ENCODE peak calls at places on chromosome 2, in ten cellular contexts. D, A, X, Q, L, W, B, O, U and F are unnamed samples.

GRCh38 chr2:48369971-48370370 is 160.0 kb upstream of the STON1 start:
- DNase-seq in O (no peak), A (no peak), Q (no peak), U (no peak), D (no peak), X (no peak), W (no peak), L (no peak), B (no peak), F (no peak)

GRCh38 chr2:200703132-200703925 is 108.4 kb upstream of the BZW1 start:
- DNase-seq in W (peak), B (no peak), D (peak), Q (peak), U (peak), L (no peak), O (no peak), X (peak), A (peak), F (no peak)

GRCh38 chr2:150528861-150529801 is 41.7 kb upstream of the RND3 start:
- DNase-seq in U (peak), A (peak), B (no peak), Q (no peak), D (peak), L (no peak), X (no peak), O (no peak), W (no peak), F (no peak)

GRCh38 chr2:131156452-131157149 is 51.5 kb downstream of the PLEKHB2 start:
- DNase-seq in X (no peak), L (no peak), B (no peak), U (no peak), W (no peak), Q (peak), O (no peak), D (peak), A (no peak), F (no peak)

GRCh38 chr2:12787891-12788783 is 71.4 kb downstream of the TRIB2 start:
- DNase-seq in U (peak), A (no peak), O (no peak), B (no peak), L (peak), X (no peak), W (no peak), D (no peak), Q (peak), F (peak)

GRCh38 chr2:7567646-7568045 is 650.4 kb downstream of the RNF144A start:
- DNase-seq in B (peak), U (no peak), D (peak), Q (no peak), L (no peak), W (no peak), O (no peak), X (no peak), A (no peak), F (no peak)

GRCh38 chr2:10909996-10910341 is 1.8 kb upstream of the KCNF1 start:
- DNase-seq in Q (no peak), U (no peak), L (no peak), B (no peak), A (no peak), O (no peak), D (no peak), X (no peak), W (no peak), F (no peak)

GRCh38 chr2:85286913-85287312 is 40.9 kb downstream of the TGOLN2 start:
- DNase-seq in X (no peak), A (no peak), U (no peak), Q (no peak), L (no peak), W (no peak), O (no peak), D (no peak), B (no peak), F (no peak)

GRCh38 chr2:69493268-69493667 is 56.0 kb upstream of the NFU1 start:
- DNase-seq in W (peak), B (no peak), D (no peak), U (no peak), X (peak), L (peak), A (no peak), Q (no peak), O (no peak), F (no peak)

GRCh38 chr2:70007151-70007550 is 45.7 kb upstream of the ASPRV1 start:
- DNase-seq in O (no peak), X (no peak), B (no peak), D (no peak), L (no peak), Q (no peak), W (no peak), A (no peak), U (no peak), F (no peak)

GRCh38 chr2:55883829-55884228 is 39.8 kb downstream of the EFEMP1 start:
- DNase-seq in B (no peak), O (no peak), D (no peak), L (no peak), Q (no peak), A (no peak), W (no peak), X (no peak), U (no peak), F (no peak)

GRCh38 chr2:229206548-229206947 is 64.5 kb downstream of the PID1 start:
- DNase-seq in Q (no peak), D (no peak), X (no peak), O (no peak), L (no peak), A (no peak), B (no peak), U (no peak), W (no peak), F (no peak)

GRCh38 chr2:63903003-63903402 is 61.3 kb downstream of the UGP2 start:
- DNase-seq in D (peak), L (no peak), Q (peak), A (peak), B (no peak), W (no peak), O (no peak), U (no peak), X (no peak), F (no peak)

GRCh38 chr2:170493698-170494097 is 221.4 kb upstream of the SP5 start:
- DNase-seq in L (no peak), Q (no peak), D (no peak), B (no peak), W (no peak), O (no peak), A (peak), U (peak), X (no peak), F (no peak)

GRCh38 chr2:27888790-27889189 is 1.4 kb downstream of the RBKS start:
- DNase-seq in Q (no peak), L (no peak), D (no peak), B (no peak), O (no peak), U (peak), X (no peak), W (no peak), A (no peak), F (no peak)

GRCh38 chr2:127208313-127208712 is 11.8 kb downstream of the CYP27C1 start:
- DNase-seq in A (peak), W (no peak), D (no peak), U (no peak), Q (no peak), X (no peak), B (no peak), O (no peak), L (no peak), F (no peak)

GRCh38 chr2:150485871-150486538 is 1.5 kb downstream of the RND3 start:
- DNase-seq in O (peak), B (peak), U (peak), A (peak), D (peak), L (peak), W (peak), X (peak), Q (peak), F (peak)

GRCh38 chr2:11863513-11864328 is 117.3 kb downstream of the LPIN1 start:
- DNase-seq in W (peak), O (peak), A (peak), Q (peak), B (peak), U (peak), X (peak), D (peak), L (peak), F (peak)

GRCh38 chr2:71944183-71944550 is 203.5 kb downstream of the CYP26B1 start:
- DNase-seq in B (no peak), L (no peak), U (no peak), A (no peak), D (no peak), O (no peak), X (no peak), W (no peak), Q (no peak), F (no peak)

GRCh38 chr2:241803387-241804325 is 5.3 kb upstream of the NEU4 start:
- DNase-seq in A (peak), Q (peak), X (peak), O (peak), B (peak), W (peak), L (peak), D (peak), U (peak), F (peak)

GRCh38 chr2:141666191-141666590 is 464.6 kb downstream of the LRP1B start:
- DNase-seq in U (no peak), L (no peak), A (no peak), X (no peak), O (no peak), Q (no peak), W (no peak), B (no peak), D (no peak), F (no peak)

GRCh38 chr2:120502357-120502756 is 156.4 kb downstream of the INHBB start:
- DNase-seq in X (no peak), U (no peak), W (no peak), B (no peak), O (no peak), Q (no peak), D (no peak), A (no peak), L (no peak), F (no peak)

GRCh38 chr2:151664520-151664919 is 69.8 kb downstream of the NEB start:
- DNase-seq in X (no peak), O (no peak), A (no peak), W (no peak), L (no peak), D (peak), Q (no peak), B (no peak), U (no peak), F (no peak)

GRCh38 chr2:112749755-112750559 is 14.5 kb downstream of the CKAP2L start:
- DNase-seq in A (peak), Q (peak), O (no peak), W (peak), L (peak), U (peak), D (peak), X (peak), B (peak), F (peak)

GRCh38 chr2:105387225-105387624 is 11.6 kb downstream of the FHL2 start:
- DNase-seq in O (no peak), W (no peak), A (peak), L (no peak), Q (peak), X (peak), U (no peak), D (no peak), B (no peak), F (peak)

GRCh38 chr2:186543561-186544131 is 46.2 kb upstream of the ITGAV start:
- DNase-seq in O (no peak), X (no peak), D (no peak), Q (peak), A (peak), L (no peak), B (no peak), U (peak), W (no peak), F (no peak)

GRCh38 chr2:182047544-182047943 is 61.9 kb downstream of the PPP1R1C start:
- DNase-seq in D (no peak), L (no peak), U (no peak), X (no peak), O (no peak), Q (no peak), W (no peak), B (no peak), A (no peak), F (no peak)

GRCh38 chr2:64114063-64114911 is 29.9 kb downstream of the PELI1 start:
- DNase-seq in B (no peak), W (no peak), A (peak), O (no peak), L (no peak), Q (peak), U (peak), X (no peak), D (no peak), F (no peak)

GRCh38 chr2:30368258-30368657 is 78.8 kb upstream of the LCLAT1 start:
- DNase-seq in W (no peak), B (no peak), X (peak), D (no peak), A (no peak), O (no peak), Q (no peak), L (no peak), U (peak), F (no peak)

GRCh38 chr2:191308026-191308425 is 62.8 kb downstream of the MYO1B start:
- DNase-seq in A (no peak), O (no peak), D (no peak), L (no peak), W (no peak), X (no peak), Q (no peak), B (no peak), U (no peak), F (no peak)

GRCh38 chr2:10137053-10137843 is 14.7 kb downstream of the RRM2 start:
- DNase-seq in L (no peak), Q (no peak), O (no peak), B (no peak), X (no peak), W (no peak), U (no peak), D (no peak), A (peak), F (no peak)

GRCh38 chr2:27075219-27075871 is 3.1 kb upstream of the EMILIN1 start:
- DNase-seq in D (no peak), X (no peak), L (peak), B (peak), Q (peak), U (no peak), W (peak), O (no peak), A (no peak), F (peak)

GRCh38 chr2:458431-458827 is 170.5 kb upstream of the ALKAL2 start:
- DNase-seq in L (no peak), A (no peak), W (no peak), D (no peak), O (no peak), X (no peak), U (no peak), Q (no peak), B (no peak), F (no peak)

GRCh38 chr2:120331903-120332302 is 14.0 kb upstream of the INHBB start:
- DNase-seq in D (no peak), Q (no peak), L (no peak), X (no peak), W (no peak), A (no peak), U (no peak), B (no peak), O (no peak), F (no peak)

GRCh38 chr2:146873646-146874259 is 971.1 kb upstream of the ACVR2A start:
- DNase-seq in U (no peak), D (no peak), A (peak), O (no peak), Q (peak), L (no peak), W (no peak), X (no peak), B (no peak), F (no peak)

GRCh38 chr2:215870986-215871385 is 142.4 kb downstream of the MREG start:
- DNase-seq in Q (peak), O (peak), B (no peak), U (no peak), D (no peak), A (peak), X (no peak), L (no peak), W (no peak), F (no peak)